ENCODE peak calls at places on chromosomes 7 and 10, in nine cellular contexts. A, F, G, T, B, Q, L, O and X are unnamed samples.
A peak's percentile ranks its signal among the peaks of the same experiment; 100 is the strongest.

GRCh38 chr7:131173148-131173890 is 154.4 kb upstream of the MKLN1 start:
- DNase-seq in B (no peak), G (peak; percentile 68), L (peak; percentile 87), T (no peak), O (no peak), F (no peak), A (peak; percentile 67), Q (no peak), X (peak; percentile 69)

GRCh38 chr7:158033196-158033595 is 554.4 kb downstream of the PTPRN2 start:
- DNase-seq in Q (no peak), A (no peak), F (no peak), G (no peak), T (no peak), L (no peak), O (no peak), B (peak; percentile 10), X (no peak)

GRCh38 chr7:151242181-151243044 is 6.1 kb downstream of the SMARCD3 start:
- DNase-seq in F (no peak), Q (no peak), G (peak; percentile 43), L (no peak), T (no peak), A (no peak), B (no peak), O (no peak), X (no peak)

GRCh38 chr10:124588736-124589451 is 127.3 kb downstream of the LHPP start:
- DNase-seq in L (peak; percentile 38), A (no peak), F (peak; percentile 87), O (peak; percentile 45), B (no peak), T (peak; percentile 34), G (no peak), Q (peak; percentile 69), X (peak; percentile 16)

GRCh38 chr10:42992156-42992956 is 84.5 kb upstream of the RET start:
- DNase-seq in Q (no peak), F (no peak), G (no peak), O (no peak), T (no peak), L (no peak), B (no peak), A (no peak), X (no peak)

GRCh38 chr7:29494350-29494749 is 69.3 kb upstream of the PRR15 start:
- DNase-seq in B (no peak), Q (no peak), L (peak; percentile 89), F (no peak), A (peak; percentile 88), O (peak; percentile 87), G (peak; percentile 15), T (no peak), X (peak; percentile 79)

GRCh38 chr7:71131753-71132520 is at the start of gene GALNT17:
- DNase-seq in L (no peak), G (peak; percentile 1), B (no peak), T (no peak), Q (no peak), O (no peak), F (peak; percentile 19), A (no peak), X (no peak)

GRCh38 chr7:118870187-118870586 is 645.7 kb downstream of the ANKRD7 start:
- DNase-seq in O (no peak), Q (no peak), L (no peak), T (no peak), A (no peak), F (no peak), B (no peak), G (no peak), X (peak; percentile 0)

GRCh38 chr7:116583653-116584052 is 58.8 kb downstream of the CAV1 start:
- DNase-seq in B (no peak), Q (no peak), O (no peak), F (no peak), L (no peak), T (no peak), G (no peak), A (no peak), X (peak; percentile 44)

GRCh38 chr10:72044417-72045041 is 43.8 kb downstream of the SPOCK2 start:
- DNase-seq in A (peak; percentile 15), L (no peak), B (no peak), O (no peak), G (peak; percentile 47), F (peak; percentile 50), Q (no peak), T (peak; percentile 35), X (no peak)
- TF ChIP-seq CTCF in A (peak; percentile 30), L (peak; percentile 27), B (peak; percentile 39), O (peak; percentile 30), G (no peak), F (peak; percentile 32), Q (peak; percentile 42), T (peak; percentile 73), X (peak; percentile 45)

DNA sequence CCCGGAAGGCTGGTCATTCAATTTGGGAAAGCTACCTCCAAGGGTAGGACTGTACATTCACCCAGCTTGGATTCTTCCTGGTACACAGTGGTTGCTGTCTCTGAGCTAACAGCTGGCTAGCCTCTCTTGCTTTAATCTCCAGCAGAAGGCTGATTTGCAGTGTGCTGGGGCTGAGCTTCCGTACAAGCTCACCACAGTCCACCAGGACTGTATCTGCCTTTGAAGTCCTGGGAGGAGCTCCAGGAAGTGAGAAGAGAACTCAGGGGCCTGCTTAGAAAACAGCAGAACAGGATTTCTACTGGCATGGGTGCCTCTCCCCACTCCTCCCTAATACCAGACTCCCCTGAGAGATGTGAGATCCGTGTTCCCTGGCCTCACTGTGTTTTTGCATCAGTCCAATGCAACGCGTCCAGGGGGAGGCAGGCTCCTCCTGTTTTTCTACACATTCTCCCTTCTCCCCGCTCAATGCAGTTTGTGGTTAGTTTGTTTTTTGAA is 6.6 kb downstream of the AFAP1L2 start:
- DNase-seq in Q (peak; percentile 60), L (no peak), O (peak; percentile 76), A (peak; percentile 25), F (peak; percentile 48), B (no peak), T (no peak), G (no peak), X (peak; percentile 69)
- H3K4me3 ChIP-seq in Q (no peak overlapping the region), L (no peak overlapping the region), O (no peak overlapping the region), A (peak overlapping the region; percentile 15), F (no peak overlapping the region), B (peak overlapping the region; percentile 43), T (peak overlapping the region; percentile 25), G (no peak overlapping the region), X (no peak overlapping the region)

GRCh38 chr10:96716396-96716795 is 3.9 kb downstream of the PIK3AP1 start:
- DNase-seq in G (no peak), B (no peak), F (no peak), O (no peak), A (no peak), Q (no peak), T (no peak), L (no peak), X (no peak)

GRCh38 chr10:96711048-96711713 is 9.1 kb downstream of the PIK3AP1 start:
- DNase-seq in G (no peak), O (no peak), L (no peak), A (no peak), Q (no peak), T (no peak), B (no peak), F (no peak), X (no peak)

GRCh38 chr10:96718304-96718990 is 1.9 kb downstream of the PIK3AP1 start:
- DNase-seq in B (no peak), O (no peak), F (no peak), A (no peak), G (no peak), Q (no peak), T (no peak), L (no peak), X (no peak)

GRCh38 chr10:96714856-96715255 is 5.5 kb downstream of the PIK3AP1 start:
- DNase-seq in F (no peak), T (no peak), O (no peak), A (no peak), B (no peak), G (no peak), L (no peak), Q (no peak), X (no peak)

GRCh38 chr10:96714031-96714590 is 6.2 kb downstream of the PIK3AP1 start:
- DNase-seq in A (peak; percentile 15), F (no peak), G (no peak), Q (no peak), T (no peak), B (no peak), L (peak; percentile 28), O (no peak), X (peak; percentile 18)
- TF ChIP-seq CTCF in A (no peak), F (no peak), G (no peak), Q (no peak), T (no peak), B (no peak), L (no peak), O (no peak), X (no peak)

GRCh38 chr7:129782257-129783096 is 170.3 kb downstream of the UBE2H start:
- DNase-seq in F (no peak), G (peak; percentile 41), A (peak; percentile 2), L (no peak), T (no peak), O (no peak), B (no peak), Q (no peak), X (no peak)

GRCh38 chr7:129780257-129781127 is 169.0 kb downstream of the NRF1 start:
- DNase-seq in O (no peak), B (peak; percentile 88), A (no peak), Q (no peak), G (peak; percentile 34), T (no peak), L (no peak), F (peak; percentile 92), X (no peak)

GRCh38 chr7:129783097-129783919 is 169.5 kb downstream of the UBE2H start:
- DNase-seq in F (no peak), B (no peak), O (no peak), A (no peak), T (no peak), G (no peak), L (no peak), Q (no peak), X (no peak)

GRCh38 chr7:129781128-129781855 is 169.8 kb downstream of the NRF1 start:
- DNase-seq in F (no peak), Q (no peak), T (no peak), G (no peak), L (no peak), A (no peak), B (no peak), O (no peak), X (no peak)

DNA sequence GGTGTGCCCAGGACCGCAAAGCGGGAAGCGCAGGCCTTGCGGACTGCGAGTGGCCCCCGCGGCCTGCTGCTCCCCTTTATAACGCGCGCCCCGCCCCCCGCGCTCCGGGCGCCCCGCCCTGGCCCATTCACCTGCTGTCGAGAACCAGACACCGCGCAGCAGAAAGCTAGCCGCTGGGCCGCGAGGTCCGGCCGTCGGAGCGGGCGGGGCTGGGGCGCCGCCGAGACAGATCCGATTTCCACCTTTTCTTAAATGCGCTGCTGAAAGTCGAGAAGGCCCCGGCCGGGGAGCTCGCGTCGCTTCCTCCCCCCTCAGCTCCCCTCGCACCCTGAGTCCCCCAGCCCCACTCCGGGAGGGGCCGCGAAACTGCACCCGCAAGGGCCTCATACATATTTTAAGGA is 170.3 kb downstream of the NRF1 start:
- DNase-seq in L (no peak), A (no peak), B (no peak), T (no peak), O (no peak), Q (no peak), G (no peak), F (no peak), X (no peak)
- H3K4me3 ChIP-seq in L (no peak overlapping the region), A (no peak overlapping the region), B (peak overlapping the region; percentile 73), T (no peak overlapping the region), O (no peak overlapping the region), Q (no peak overlapping the region), G (no peak overlapping the region), F (no peak overlapping the region), X (no peak overlapping the region)